ENCODE peak calls at places on chromosome 21, in four cellular contexts. One of them, this sample, is unnamed.

GRCh38 chr21:17491716-17492414 is 21.0 kb upstream of the CXADR start:
- DNase-seq in GM12878: no peak
- DNase-seq in HepG2: no peak
- DNase-seq in H1: no peak
- DNase-seq in this sample: no peak

GRCh38 chr21:31255846-31256395 is 88.1 kb downstream of the TIAM1 start:
- DNase-seq in H1: no peak
- DNase-seq in GM12878: no peak
- DNase-seq in HepG2: no peak
- DNase-seq in this sample: no peak

GRCh38 chr21:17802568-17802967 is 16.6 kb downstream of the C21orf91 start:
- DNase-seq in GM12878: no peak
- DNase-seq in HepG2: no peak
- DNase-seq in H1: no peak
- DNase-seq in this sample: no peak

GRCh38 chr21:21200103-21200938 is 202.1 kb downstream of the NCAM2 start:
- DNase-seq in GM12878: no peak
- DNase-seq in H1: no peak
- DNase-seq in HepG2: no peak
- DNase-seq in this sample: no peak

GRCh38 chr21:26581818-26582217 is 8.7 kb upstream of the CYYR1 start:
- DNase-seq in GM12878: no peak
- DNase-seq in H1: no peak
- DNase-seq in HepG2: no peak
- DNase-seq in this sample: no peak

GRCh38 chr21:27631471-27631870 is 664.6 kb upstream of the ADAMTS5 start:
- DNase-seq in GM12878: no peak
- DNase-seq in HepG2: no peak
- DNase-seq in H1: no peak
- DNase-seq in this sample: no peak

GRCh38 chr21:36946949-36947371 is 19.5 kb downstream of the HLCS start:
- DNase-seq in H1: no peak
- DNase-seq in GM12878: no peak
- DNase-seq in HepG2: no peak
- DNase-seq in this sample: no peak

GRCh38 chr21:43369124-43369523 is 57.8 kb downstream of the SIK1 start:
- DNase-seq in HepG2: peak
- DNase-seq in H1: no peak
- DNase-seq in GM12878: no peak
- DNase-seq in this sample: peak

GRCh38 chr21:36773111-36773510 is 74.2 kb downstream of the SIM2 start:
- DNase-seq in HepG2: peak
- DNase-seq in GM12878: no peak
- DNase-seq in H1: no peak
- DNase-seq in this sample: no peak

GRCh38 chr21:17931080-17931479 is 111.9 kb upstream of the C21orf91 start:
- DNase-seq in GM12878: peak
- DNase-seq in HepG2: peak
- DNase-seq in H1: no peak
- DNase-seq in this sample: peak

GRCh38 chr21:20822559-20823133 is 175.6 kb upstream of the NCAM2 start:
- DNase-seq in H1: no peak
- DNase-seq in GM12878: no peak
- DNase-seq in HepG2: no peak
- DNase-seq in this sample: no peak

GRCh38 chr21:43609501-43610340 is 49.6 kb downstream of the HSF2BP start:
- DNase-seq in HepG2: peak
- DNase-seq in H1: no peak
- DNase-seq in GM12878: no peak
- DNase-seq in this sample: peak

GRCh38 chr21:27225142-27225541 is 258.3 kb upstream of the ADAMTS5 start:
- DNase-seq in HepG2: no peak
- DNase-seq in H1: no peak
- DNase-seq in GM12878: no peak
- DNase-seq in this sample: no peak

GRCh38 chr21:33011462-33011861 is 14.3 kb upstream of the OLIG2 start:
- DNase-seq in HepG2: peak
- DNase-seq in GM12878: no peak
- DNase-seq in H1: no peak
- DNase-seq in this sample: no peak

GRCh38 chr21:37712204-37712934 is 203.9 kb downstream of the KCNJ6 start:
- DNase-seq in GM12878: no peak
- DNase-seq in H1: peak
- DNase-seq in HepG2: peak
- DNase-seq in this sample: peak

GRCh38 chr21:46347791-46348381 is 23.9 kb downstream of the PCNT start:
- DNase-seq in HepG2: no peak
- DNase-seq in H1: no peak
- DNase-seq in GM12878: no peak
- DNase-seq in this sample: no peak

GRCh38 chr21:37225440-37225839 is 41.7 kb downstream of the VPS26C start:
- DNase-seq in H1: no peak
- DNase-seq in GM12878: no peak
- DNase-seq in HepG2: no peak
- DNase-seq in this sample: no peak

GRCh38 chr21:42844411-42845113 is 34.8 kb downstream of the WDR4 start:
- DNase-seq in GM12878: no peak
- DNase-seq in HepG2: no peak
- DNase-seq in H1: no peak
- DNase-seq in this sample: peak

GRCh38 chr21:39048574-39048973 is 134.7 kb downstream of the PSMG1 start:
- DNase-seq in GM12878: no peak
- DNase-seq in H1: no peak
- DNase-seq in HepG2: no peak
- DNase-seq in this sample: no peak

GRCh38 chr21:42075686-42076471 is 4.8 kb downstream of the UMODL1 start:
- DNase-seq in H1: no peak
- DNase-seq in GM12878: no peak
- DNase-seq in HepG2: no peak
- DNase-seq in this sample: no peak

GRCh38 chr21:32181415-32181814 is 97.4 kb downstream of the MIS18A start:
- DNase-seq in HepG2: no peak
- DNase-seq in GM12878: no peak
- DNase-seq in H1: no peak
- DNase-seq in this sample: no peak

GRCh38 chr21:32083175-32083574 is 195.7 kb downstream of the MIS18A start:
- DNase-seq in GM12878: no peak
- DNase-seq in H1: no peak
- DNase-seq in HepG2: no peak
- DNase-seq in this sample: peak

GRCh38 chr21:43305811-43306311 is 121.1 kb downstream of the SIK1 start:
- DNase-seq in HepG2: no peak
- DNase-seq in H1: no peak
- DNase-seq in GM12878: no peak
- DNase-seq in this sample: no peak

GRCh38 chr21:42391297-42391696 is 4.6 kb downstream of the TMPRSS3 start:
- DNase-seq in HepG2: no peak
- DNase-seq in GM12878: no peak
- DNase-seq in H1: no peak
- DNase-seq in this sample: no peak

GRCh38 chr21:43684424-43684823 is 25.1 kb downstream of the RRP1B start:
- DNase-seq in HepG2: no peak
- DNase-seq in GM12878: no peak
- DNase-seq in H1: no peak
- DNase-seq in this sample: no peak

GRCh38 chr21:43842742-43843141 is 22.3 kb upstream of the AGPAT3 start:
- DNase-seq in GM12878: no peak
- DNase-seq in H1: no peak
- DNase-seq in HepG2: no peak
- DNase-seq in this sample: no peak

GRCh38 chr21:46554431-46555224 is 50.3 kb downstream of the S100B start:
- DNase-seq in GM12878: no peak
- DNase-seq in H1: no peak
- DNase-seq in HepG2: no peak
- DNase-seq in this sample: no peak

GRCh38 chr21:38263493-38263892 is 6.7 kb downstream of the KCNJ15 start:
- DNase-seq in HepG2: no peak
- DNase-seq in GM12878: no peak
- DNase-seq in H1: no peak
- DNase-seq in this sample: no peak

GRCh38 chr21:43021756-43022600 is 47.6 kb downstream of the PKNOX1 start:
- DNase-seq in HepG2: no peak
- DNase-seq in H1: no peak
- DNase-seq in GM12878: no peak
- DNase-seq in this sample: no peak

GRCh38 chr21:43953028-43953427 is 59.1 kb upstream of the TRAPPC10 start:
- DNase-seq in H1: no peak
- DNase-seq in HepG2: no peak
- DNase-seq in GM12878: no peak
- DNase-seq in this sample: no peak

GRCh38 chr21:37909936-37910335 is 6.3 kb downstream of the KCNJ6 start:
- DNase-seq in GM12878: no peak
- DNase-seq in HepG2: no peak
- DNase-seq in H1: no peak
- DNase-seq in this sample: no peak

GRCh38 chr21:21019681-21020080 is 21.5 kb downstream of the NCAM2 start:
- DNase-seq in H1: no peak
- DNase-seq in GM12878: no peak
- DNase-seq in HepG2: no peak
- DNase-seq in this sample: no peak

GRCh38 chr21:43985690-43986251 is 26.3 kb upstream of the TRAPPC10 start:
- DNase-seq in GM12878: no peak
- DNase-seq in H1: no peak
- DNase-seq in HepG2: no peak
- DNase-seq in this sample: peak

GRCh38 chr21:32603131-32603530 is 9.0 kb downstream of the CFAP298 start:
- DNase-seq in GM12878: no peak
- DNase-seq in H1: no peak
- DNase-seq in HepG2: no peak
- DNase-seq in this sample: no peak

GRCh38 chr21:16773206-16773605 is 739.6 kb upstream of the CXADR start:
- DNase-seq in H1: no peak
- DNase-seq in GM12878: no peak
- DNase-seq in HepG2: no peak
- DNase-seq in this sample: no peak

DNA sequence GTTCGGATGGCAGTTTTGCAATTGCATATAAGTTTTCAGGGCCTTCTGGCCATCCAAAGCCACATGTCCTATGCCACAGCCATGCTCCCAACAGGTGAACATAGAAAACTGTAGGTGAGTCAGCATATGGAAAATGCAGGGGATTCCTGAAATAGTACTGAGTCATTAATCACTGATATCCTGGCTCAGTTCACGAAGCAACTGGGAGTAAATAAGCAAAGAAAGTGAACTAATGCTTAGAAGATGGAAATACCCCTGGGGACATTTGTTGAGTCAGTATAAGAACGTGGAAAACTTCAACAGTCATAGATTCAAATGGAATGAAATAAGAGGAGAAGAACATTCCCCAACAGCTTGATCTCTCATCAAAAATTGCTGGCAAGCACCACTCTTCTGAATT is 148.9 kb upstream of the RUNX1 start:
- DNase-seq in HepG2: no peak
- DNase-seq in H1: no peak
- DNase-seq in GM12878: no peak
- DNase-seq in this sample: no peak
- TF ChIP-seq TCF12 in HepG2: no peak
- TF ChIP-seq TCF12 in H1: no peak
- TF ChIP-seq TCF12 in GM12878: no peak
- TF ChIP-seq TCF12 in this sample: peak

GRCh38 chr21:34845521-34846213 is 176.9 kb downstream of the CLIC6 start:
- DNase-seq in HepG2: no peak
- DNase-seq in H1: no peak
- DNase-seq in GM12878: peak
- DNase-seq in this sample: no peak
- TF ChIP-seq TAF1 in HepG2: no peak
- TF ChIP-seq TAF1 in H1: no peak
- TF ChIP-seq TAF1 in GM12878: no peak
- TF ChIP-seq TAF1 in this sample: no peak

GRCh38 chr21:29105218-29105617 is 25.2 kb upstream of the MAP3K7CL start:
- DNase-seq in GM12878: no peak
- DNase-seq in HepG2: peak
- DNase-seq in H1: no peak
- DNase-seq in this sample: no peak
- TF ChIP-seq TCF12 in GM12878: no peak
- TF ChIP-seq TCF12 in HepG2: no peak
- TF ChIP-seq TCF12 in H1: no peak
- TF ChIP-seq TCF12 in this sample: peak

GRCh38 chr21:45303111-45303615 is 15.5 kb upstream of the POFUT2 start:
- DNase-seq in H1: no peak
- DNase-seq in GM12878: no peak
- DNase-seq in HepG2: no peak
- DNase-seq in this sample: no peak

GRCh38 chr21:45300786-45301520 is 13.3 kb upstream of the POFUT2 start:
- DNase-seq in GM12878: no peak
- DNase-seq in HepG2: no peak
- DNase-seq in H1: no peak
- DNase-seq in this sample: no peak

GRCh38 chr21:45303751-45304150 is 16.1 kb upstream of the POFUT2 start:
- DNase-seq in GM12878: no peak
- DNase-seq in H1: no peak
- DNase-seq in HepG2: no peak
- DNase-seq in this sample: no peak

GRCh38 chr21:45301521-45302081 is 13.9 kb upstream of the POFUT2 start:
- DNase-seq in H1: no peak
- DNase-seq in HepG2: no peak
- DNase-seq in GM12878: no peak
- DNase-seq in this sample: no peak

GRCh38 chr21:45302082-45303061 is 14.7 kb upstream of the POFUT2 start:
- DNase-seq in H1: no peak
- DNase-seq in GM12878: no peak
- DNase-seq in HepG2: no peak
- DNase-seq in this sample: no peak
- TF ChIP-seq TAF1 in H1: no peak
- TF ChIP-seq TAF1 in GM12878: no peak
- TF ChIP-seq TAF1 in HepG2: no peak
- TF ChIP-seq TAF1 in this sample: no peak